ENCODE peak calls at places on chromosome 10, in nine cellular contexts. One of them, this sample, is unnamed.

GRCh38 chr10:114715171-114715670 is 57.1 kb upstream of the ABLIM1 start:
- DNase-seq in kidney tubule cell: no peak
- DNase-seq in tibial artery: no peak
- DNase-seq in stimulated activated CD4-positive, alpha-beta T cell treated with anti-CD3 and anti-CD28 coated beads, Interleukin-1b, Interleukin-23, amount 100 ng/mL, for 4 hours: no peak
- DNase-seq in NCI-H2081: no peak
- DNase-seq in fibroblast of the aortic adventitia: peak; percentile 85
- DNase-seq in T-helper 17 cell: no peak
- DNase-seq in IMR-90: peak; percentile 67
- DNase-seq in globus pallidus: peak; percentile 43
- DNase-seq in this sample: no peak

GRCh38 chr10:60977161-60978128 is 33.5 kb upstream of the RHOBTB1 start:
- DNase-seq in fibroblast of the aortic adventitia: no peak
- DNase-seq in tibial artery: no peak
- DNase-seq in stimulated activated CD4-positive, alpha-beta T cell treated with anti-CD3 and anti-CD28 coated beads, Interleukin-1b, Interleukin-23, amount 100 ng/mL, for 4 hours: no peak
- DNase-seq in NCI-H2081: no peak
- DNase-seq in globus pallidus: no peak
- DNase-seq in T-helper 17 cell: no peak
- DNase-seq in kidney tubule cell: peak; percentile 76
- DNase-seq in IMR-90: no peak
- DNase-seq in this sample: no peak

GRCh38 chr10:26787362-26787761 is 73.4 kb downstream of the ABI1 start:
- DNase-seq in globus pallidus: no peak
- DNase-seq in tibial artery: no peak
- DNase-seq in stimulated activated CD4-positive, alpha-beta T cell treated with anti-CD3 and anti-CD28 coated beads, Interleukin-1b, Interleukin-23, amount 100 ng/mL, for 4 hours: no peak
- DNase-seq in NCI-H2081: no peak
- DNase-seq in fibroblast of the aortic adventitia: no peak
- DNase-seq in IMR-90: no peak
- DNase-seq in T-helper 17 cell: no peak
- DNase-seq in kidney tubule cell: no peak
- DNase-seq in this sample: no peak

GRCh38 chr10:110918633-110919348 is at the start of gene BBIP1:
- DNase-seq in globus pallidus: peak; percentile 100
- DNase-seq in tibial artery: no peak
- DNase-seq in stimulated activated CD4-positive, alpha-beta T cell treated with anti-CD3 and anti-CD28 coated beads, Interleukin-1b, Interleukin-23, amount 100 ng/mL, for 4 hours: no peak
- DNase-seq in IMR-90: peak; percentile 100
- DNase-seq in NCI-H2081: peak; percentile 98
- DNase-seq in fibroblast of the aortic adventitia: peak; percentile 100
- DNase-seq in kidney tubule cell: peak; percentile 100
- DNase-seq in T-helper 17 cell: no peak
- DNase-seq in this sample: peak; percentile 98

GRCh38 chr10:58026036-58026435 is 241.7 kb downstream of the IPMK start:
- DNase-seq in IMR-90: no peak
- DNase-seq in fibroblast of the aortic adventitia: no peak
- DNase-seq in stimulated activated CD4-positive, alpha-beta T cell treated with anti-CD3 and anti-CD28 coated beads, Interleukin-1b, Interleukin-23, amount 100 ng/mL, for 4 hours: no peak
- DNase-seq in tibial artery: no peak
- DNase-seq in T-helper 17 cell: no peak
- DNase-seq in NCI-H2081: no peak
- DNase-seq in globus pallidus: no peak
- DNase-seq in kidney tubule cell: no peak
- DNase-seq in this sample: no peak

GRCh38 chr10:85228726-85229125 is 900.3 kb downstream of the CCSER2 start:
- DNase-seq in globus pallidus: no peak
- DNase-seq in IMR-90: no peak
- DNase-seq in NCI-H2081: no peak
- DNase-seq in stimulated activated CD4-positive, alpha-beta T cell treated with anti-CD3 and anti-CD28 coated beads, Interleukin-1b, Interleukin-23, amount 100 ng/mL, for 4 hours: no peak
- DNase-seq in fibroblast of the aortic adventitia: no peak
- DNase-seq in tibial artery: no peak
- DNase-seq in kidney tubule cell: no peak
- DNase-seq in T-helper 17 cell: no peak
- DNase-seq in this sample: no peak

GRCh38 chr10:86658261-86658741 is 4.0 kb downstream of the OPN4 start:
- DNase-seq in stimulated activated CD4-positive, alpha-beta T cell treated with anti-CD3 and anti-CD28 coated beads, Interleukin-1b, Interleukin-23, amount 100 ng/mL, for 4 hours: no peak
- DNase-seq in IMR-90: no peak
- DNase-seq in tibial artery: peak; percentile 19
- DNase-seq in globus pallidus: no peak
- DNase-seq in NCI-H2081: no peak
- DNase-seq in fibroblast of the aortic adventitia: no peak
- DNase-seq in T-helper 17 cell: no peak
- DNase-seq in kidney tubule cell: no peak
- DNase-seq in this sample: no peak

GRCh38 chr10:122154733-122155366 is 116.2 kb upstream of the BTBD16 start:
- DNase-seq in globus pallidus: peak; percentile 55
- DNase-seq in T-helper 17 cell: no peak
- DNase-seq in NCI-H2081: no peak
- DNase-seq in kidney tubule cell: no peak
- DNase-seq in tibial artery: peak; percentile 53
- DNase-seq in IMR-90: peak; percentile 83
- DNase-seq in fibroblast of the aortic adventitia: peak; percentile 86
- DNase-seq in stimulated activated CD4-positive, alpha-beta T cell treated with anti-CD3 and anti-CD28 coated beads, Interleukin-1b, Interleukin-23, amount 100 ng/mL, for 4 hours: no peak
- DNase-seq in this sample: no peak

GRCh38 chr10:2874963-2875362 is 192.4 kb upstream of the PFKP start:
- DNase-seq in NCI-H2081: no peak
- DNase-seq in IMR-90: no peak
- DNase-seq in fibroblast of the aortic adventitia: no peak
- DNase-seq in globus pallidus: no peak
- DNase-seq in tibial artery: no peak
- DNase-seq in stimulated activated CD4-positive, alpha-beta T cell treated with anti-CD3 and anti-CD28 coated beads, Interleukin-1b, Interleukin-23, amount 100 ng/mL, for 4 hours: no peak
- DNase-seq in kidney tubule cell: no peak
- DNase-seq in T-helper 17 cell: no peak
- DNase-seq in this sample: no peak

GRCh38 chr10:93267521-93267920 is 193.8 kb downstream of the CYP26A1 start:
- DNase-seq in tibial artery: no peak
- DNase-seq in IMR-90: no peak
- DNase-seq in kidney tubule cell: no peak
- DNase-seq in fibroblast of the aortic adventitia: no peak
- DNase-seq in globus pallidus: no peak
- DNase-seq in NCI-H2081: no peak
- DNase-seq in stimulated activated CD4-positive, alpha-beta T cell treated with anti-CD3 and anti-CD28 coated beads, Interleukin-1b, Interleukin-23, amount 100 ng/mL, for 4 hours: no peak
- DNase-seq in T-helper 17 cell: no peak
- DNase-seq in this sample: no peak

GRCh38 chr10:130936844-130937243 is 374.7 kb downstream of the TCERG1L start:
- DNase-seq in IMR-90: no peak
- DNase-seq in T-helper 17 cell: no peak
- DNase-seq in tibial artery: no peak
- DNase-seq in NCI-H2081: no peak
- DNase-seq in kidney tubule cell: no peak
- DNase-seq in stimulated activated CD4-positive, alpha-beta T cell treated with anti-CD3 and anti-CD28 coated beads, Interleukin-1b, Interleukin-23, amount 100 ng/mL, for 4 hours: no peak
- DNase-seq in globus pallidus: no peak
- DNase-seq in fibroblast of the aortic adventitia: no peak
- DNase-seq in this sample: no peak

GRCh38 chr10:76388321-76388720 is 956.9 kb downstream of the LRMDA start:
- DNase-seq in NCI-H2081: no peak
- DNase-seq in T-helper 17 cell: no peak
- DNase-seq in kidney tubule cell: no peak
- DNase-seq in stimulated activated CD4-positive, alpha-beta T cell treated with anti-CD3 and anti-CD28 coated beads, Interleukin-1b, Interleukin-23, amount 100 ng/mL, for 4 hours: no peak
- DNase-seq in globus pallidus: no peak
- DNase-seq in fibroblast of the aortic adventitia: peak; percentile 45
- DNase-seq in IMR-90: peak; percentile 29
- DNase-seq in tibial artery: no peak
- DNase-seq in this sample: no peak

GRCh38 chr10:129074939-129075338 is 392.1 kb upstream of the MGMT start:
- DNase-seq in globus pallidus: no peak
- DNase-seq in NCI-H2081: no peak
- DNase-seq in stimulated activated CD4-positive, alpha-beta T cell treated with anti-CD3 and anti-CD28 coated beads, Interleukin-1b, Interleukin-23, amount 100 ng/mL, for 4 hours: no peak
- DNase-seq in IMR-90: no peak
- DNase-seq in T-helper 17 cell: no peak
- DNase-seq in fibroblast of the aortic adventitia: no peak
- DNase-seq in kidney tubule cell: no peak
- DNase-seq in tibial artery: no peak
- DNase-seq in this sample: no peak

GRCh38 chr10:131806646-131807317 is 94.0 kb upstream of the PPP2R2D start:
- DNase-seq in kidney tubule cell: no peak
- DNase-seq in tibial artery: no peak
- DNase-seq in IMR-90: no peak
- DNase-seq in NCI-H2081: no peak
- DNase-seq in globus pallidus: no peak
- DNase-seq in T-helper 17 cell: no peak
- DNase-seq in stimulated activated CD4-positive, alpha-beta T cell treated with anti-CD3 and anti-CD28 coated beads, Interleukin-1b, Interleukin-23, amount 100 ng/mL, for 4 hours: no peak
- DNase-seq in fibroblast of the aortic adventitia: no peak
- DNase-seq in this sample: no peak

GRCh38 chr10:128537888-128538287 is 411.7 kb upstream of the MKI67 start:
- DNase-seq in globus pallidus: no peak
- DNase-seq in T-helper 17 cell: no peak
- DNase-seq in tibial artery: no peak
- DNase-seq in kidney tubule cell: no peak
- DNase-seq in stimulated activated CD4-positive, alpha-beta T cell treated with anti-CD3 and anti-CD28 coated beads, Interleukin-1b, Interleukin-23, amount 100 ng/mL, for 4 hours: no peak
- DNase-seq in NCI-H2081: no peak
- DNase-seq in IMR-90: no peak
- DNase-seq in fibroblast of the aortic adventitia: no peak
- DNase-seq in this sample: no peak

GRCh38 chr10:95742529-95742884 is 13.5 kb upstream of the ENTPD1 start:
- DNase-seq in IMR-90: peak; percentile 5
- DNase-seq in kidney tubule cell: peak; percentile 5
- DNase-seq in tibial artery: peak; percentile 38
- DNase-seq in T-helper 17 cell: no peak
- DNase-seq in globus pallidus: no peak
- DNase-seq in stimulated activated CD4-positive, alpha-beta T cell treated with anti-CD3 and anti-CD28 coated beads, Interleukin-1b, Interleukin-23, amount 100 ng/mL, for 4 hours: no peak
- DNase-seq in fibroblast of the aortic adventitia: peak; percentile 49
- DNase-seq in NCI-H2081: peak; percentile 87
- DNase-seq in this sample: peak; percentile 46

GRCh38 chr10:132264306-132264950 is 43.3 kb downstream of the STK32C start:
- DNase-seq in stimulated activated CD4-positive, alpha-beta T cell treated with anti-CD3 and anti-CD28 coated beads, Interleukin-1b, Interleukin-23, amount 100 ng/mL, for 4 hours: no peak
- DNase-seq in NCI-H2081: no peak
- DNase-seq in tibial artery: no peak
- DNase-seq in kidney tubule cell: no peak
- DNase-seq in T-helper 17 cell: no peak
- DNase-seq in fibroblast of the aortic adventitia: no peak
- DNase-seq in IMR-90: no peak
- DNase-seq in globus pallidus: no peak
- DNase-seq in this sample: peak; percentile 8

GRCh38 chr10:48251525-48252353 is 22.8 kb downstream of the FRMPD2 start:
- DNase-seq in T-helper 17 cell: no peak
- DNase-seq in tibial artery: no peak
- DNase-seq in IMR-90: no peak
- DNase-seq in globus pallidus: no peak
- DNase-seq in kidney tubule cell: peak; percentile 65
- DNase-seq in stimulated activated CD4-positive, alpha-beta T cell treated with anti-CD3 and anti-CD28 coated beads, Interleukin-1b, Interleukin-23, amount 100 ng/mL, for 4 hours: no peak
- DNase-seq in NCI-H2081: peak; percentile 59
- DNase-seq in fibroblast of the aortic adventitia: no peak
- DNase-seq in this sample: no peak

GRCh38 chr10:15393417-15393816 is 22.3 kb upstream of the FAM171A1 start:
- DNase-seq in globus pallidus: no peak
- DNase-seq in fibroblast of the aortic adventitia: no peak
- DNase-seq in NCI-H2081: no peak
- DNase-seq in tibial artery: no peak
- DNase-seq in IMR-90: no peak
- DNase-seq in kidney tubule cell: no peak
- DNase-seq in T-helper 17 cell: no peak
- DNase-seq in stimulated activated CD4-positive, alpha-beta T cell treated with anti-CD3 and anti-CD28 coated beads, Interleukin-1b, Interleukin-23, amount 100 ng/mL, for 4 hours: no peak
- DNase-seq in this sample: no peak

GRCh38 chr10:63157845-63158624 is 24.9 kb downstream of the NRBF2 start:
- DNase-seq in NCI-H2081: peak; percentile 66
- DNase-seq in T-helper 17 cell: no peak
- DNase-seq in globus pallidus: peak; percentile 82
- DNase-seq in fibroblast of the aortic adventitia: peak; percentile 96
- DNase-seq in tibial artery: no peak
- DNase-seq in stimulated activated CD4-positive, alpha-beta T cell treated with anti-CD3 and anti-CD28 coated beads, Interleukin-1b, Interleukin-23, amount 100 ng/mL, for 4 hours: no peak
- DNase-seq in kidney tubule cell: peak; percentile 86
- DNase-seq in IMR-90: peak; percentile 95
- DNase-seq in this sample: peak; percentile 53

GRCh38 chr10:12634532-12634931 is 285.2 kb downstream of the CAMK1D start:
- DNase-seq in T-helper 17 cell: no peak
- DNase-seq in kidney tubule cell: no peak
- DNase-seq in NCI-H2081: no peak
- DNase-seq in globus pallidus: peak; percentile 11
- DNase-seq in IMR-90: no peak
- DNase-seq in stimulated activated CD4-positive, alpha-beta T cell treated with anti-CD3 and anti-CD28 coated beads, Interleukin-1b, Interleukin-23, amount 100 ng/mL, for 4 hours: no peak
- DNase-seq in tibial artery: no peak
- DNase-seq in fibroblast of the aortic adventitia: no peak
- DNase-seq in this sample: no peak

GRCh38 chr10:122149607-122150505 is 121.2 kb upstream of the BTBD16 start:
- DNase-seq in T-helper 17 cell: no peak
- DNase-seq in tibial artery: peak; percentile 66
- DNase-seq in fibroblast of the aortic adventitia: peak; percentile 91
- DNase-seq in stimulated activated CD4-positive, alpha-beta T cell treated with anti-CD3 and anti-CD28 coated beads, Interleukin-1b, Interleukin-23, amount 100 ng/mL, for 4 hours: no peak
- DNase-seq in IMR-90: no peak
- DNase-seq in globus pallidus: no peak
- DNase-seq in NCI-H2081: no peak
- DNase-seq in kidney tubule cell: no peak
- DNase-seq in this sample: no peak

GRCh38 chr10:103463456-103463855 is 4.8 kb upstream of the CALHM1 start:
- DNase-seq in tibial artery: no peak
- DNase-seq in NCI-H2081: no peak
- DNase-seq in globus pallidus: no peak
- DNase-seq in IMR-90: no peak
- DNase-seq in kidney tubule cell: peak; percentile 62
- DNase-seq in stimulated activated CD4-positive, alpha-beta T cell treated with anti-CD3 and anti-CD28 coated beads, Interleukin-1b, Interleukin-23, amount 100 ng/mL, for 4 hours: no peak
- DNase-seq in fibroblast of the aortic adventitia: peak; percentile 28
- DNase-seq in T-helper 17 cell: no peak
- DNase-seq in this sample: no peak

GRCh38 chr10:122181055-122181732 is 89.9 kb upstream of the BTBD16 start:
- DNase-seq in fibroblast of the aortic adventitia: peak; percentile 31
- DNase-seq in IMR-90: peak; percentile 77
- DNase-seq in T-helper 17 cell: no peak
- DNase-seq in kidney tubule cell: peak; percentile 61
- DNase-seq in NCI-H2081: peak; percentile 44
- DNase-seq in globus pallidus: no peak
- DNase-seq in stimulated activated CD4-positive, alpha-beta T cell treated with anti-CD3 and anti-CD28 coated beads, Interleukin-1b, Interleukin-23, amount 100 ng/mL, for 4 hours: no peak
- DNase-seq in tibial artery: no peak
- DNase-seq in this sample: no peak